ENCODE peak calls at places on chromosomes 7 and 10, in eight cellular contexts. One of them, this sample, is unnamed.

GRCh38 chr10:80924063-80924952 is 386.6 kb downstream of the SH2D4B start:
- DNase-seq in K562: peak; percentile 72
- DNase-seq in HepG2: peak; percentile 33
- DNase-seq in A549: peak; percentile 51
- DNase-seq in HCT116: peak; percentile 21
- DNase-seq in GM12878: no peak
- DNase-seq in GM23338: peak; percentile 83
- DNase-seq in Panc1: no peak
- DNase-seq in this sample: peak; percentile 35

GRCh38 chr7:27553288-27553687 is 109.4 kb downstream of the HIBADH start:
- DNase-seq in A549: no peak
- DNase-seq in GM23338: no peak
- DNase-seq in Panc1: no peak
- DNase-seq in K562: no peak
- DNase-seq in HepG2: no peak
- DNase-seq in GM12878: no peak
- DNase-seq in HCT116: no peak
- DNase-seq in this sample: no peak

GRCh38 chr10:43041422-43042342 is 35.2 kb upstream of the RET start:
- DNase-seq in K562: no peak
- DNase-seq in HCT116: no peak
- DNase-seq in HepG2: no peak
- DNase-seq in GM12878: no peak
- DNase-seq in Panc1: no peak
- DNase-seq in GM23338: no peak
- DNase-seq in A549: no peak
- DNase-seq in this sample: no peak

GRCh38 chr7:107133396-107133795 is 35.4 kb upstream of the HBP1 start:
- DNase-seq in Panc1: no peak
- DNase-seq in GM12878: no peak
- DNase-seq in HCT116: no peak
- DNase-seq in GM23338: no peak
- DNase-seq in K562: no peak
- DNase-seq in A549: no peak
- DNase-seq in HepG2: no peak
- DNase-seq in this sample: no peak

GRCh38 chr10:22429146-22429545 is 83.8 kb downstream of the SPAG6 start:
- DNase-seq in HepG2: no peak
- DNase-seq in HCT116: no peak
- DNase-seq in GM23338: no peak
- DNase-seq in Panc1: no peak
- DNase-seq in A549: no peak
- DNase-seq in GM12878: no peak
- DNase-seq in K562: no peak
- DNase-seq in this sample: no peak

GRCh38 chr10:6796231-6796630 is 216.2 kb upstream of the PRKCQ start:
- DNase-seq in HepG2: no peak
- DNase-seq in A549: no peak
- DNase-seq in K562: no peak
- DNase-seq in GM23338: peak; percentile 47
- DNase-seq in Panc1: no peak
- DNase-seq in GM12878: no peak
- DNase-seq in HCT116: no peak
- DNase-seq in this sample: no peak

GRCh38 chr10:79387466-79387973 is 40.3 kb downstream of the PPIF start:
- DNase-seq in GM23338: no peak
- DNase-seq in GM12878: no peak
- DNase-seq in HCT116: no peak
- DNase-seq in A549: no peak
- DNase-seq in Panc1: no peak
- DNase-seq in K562: no peak
- DNase-seq in HepG2: no peak
- DNase-seq in this sample: no peak

GRCh38 chr7:391411-391951 is 101.5 kb downstream of the FOXL3 start:
- DNase-seq in GM23338: no peak
- DNase-seq in K562: no peak
- DNase-seq in HepG2: no peak
- DNase-seq in Panc1: no peak
- DNase-seq in HCT116: no peak
- DNase-seq in GM12878: no peak
- DNase-seq in A549: no peak
- DNase-seq in this sample: no peak

GRCh38 chr7:136294977-136295376 is 317.8 kb upstream of the MTPN start:
- DNase-seq in GM12878: no peak
- DNase-seq in GM23338: peak; percentile 11
- DNase-seq in K562: peak; percentile 9
- DNase-seq in HepG2: no peak
- DNase-seq in Panc1: no peak
- DNase-seq in A549: no peak
- DNase-seq in HCT116: no peak
- DNase-seq in this sample: no peak

GRCh38 chr7:137488038-137488437 is 144.5 kb upstream of the PTN start:
- DNase-seq in GM12878: no peak
- DNase-seq in HCT116: no peak
- DNase-seq in K562: no peak
- DNase-seq in Panc1: no peak
- DNase-seq in HepG2: no peak
- DNase-seq in A549: no peak
- DNase-seq in GM23338: peak; percentile 34
- DNase-seq in this sample: no peak
- TF ChIP-seq CTCF in GM12878: no peak
- TF ChIP-seq CTCF in HCT116: no peak
- TF ChIP-seq CTCF in K562: no peak
- TF ChIP-seq CTCF in Panc1: no peak
- TF ChIP-seq CTCF in HepG2: no peak
- TF ChIP-seq CTCF in A549: no peak
- TF ChIP-seq CTCF in GM23338: peak; percentile 31
- TF ChIP-seq CTCF in this sample: no peak

GRCh38 chr7:15389073-15389472 is 172.7 kb downstream of the AGMO start:
- DNase-seq in A549: no peak
- DNase-seq in GM12878: no peak
- DNase-seq in GM23338: no peak
- DNase-seq in K562: no peak
- DNase-seq in HepG2: no peak
- DNase-seq in HCT116: no peak
- DNase-seq in Panc1: no peak
- DNase-seq in this sample: no peak
- TF ChIP-seq REST in A549: no peak
- TF ChIP-seq REST in GM12878: no peak
- TF ChIP-seq REST in GM23338: no peak
- TF ChIP-seq REST in K562: no peak
- TF ChIP-seq REST in HepG2: no peak
- TF ChIP-seq REST in HCT116: no peak
- TF ChIP-seq REST in Panc1: no peak
- TF ChIP-seq REST in this sample: no peak

GRCh38 chr7:48101880-48102448 is 12.9 kb downstream of the UPP1 start:
- DNase-seq in K562: peak; percentile 11
- DNase-seq in GM23338: peak; percentile 63
- DNase-seq in Panc1: no peak
- DNase-seq in GM12878: no peak
- DNase-seq in HCT116: no peak
- DNase-seq in A549: no peak
- DNase-seq in HepG2: peak; percentile 29
- DNase-seq in this sample: no peak
- TF ChIP-seq CTCF in K562: peak; percentile 16
- TF ChIP-seq CTCF in GM23338: peak; percentile 75
- TF ChIP-seq CTCF in Panc1: peak; percentile 77
- TF ChIP-seq CTCF in GM12878: no peak
- TF ChIP-seq CTCF in HCT116: peak; percentile 53
- TF ChIP-seq CTCF in A549: peak; percentile 23
- TF ChIP-seq CTCF in HepG2: peak; percentile 61
- TF ChIP-seq CTCF in this sample: no peak

GRCh38 chr10:125127110-125127509 is 33.3 kb downstream of the CTBP2 start:
- DNase-seq in Panc1: no peak
- DNase-seq in A549: no peak
- DNase-seq in HCT116: no peak
- DNase-seq in GM23338: no peak
- DNase-seq in GM12878: no peak
- DNase-seq in K562: no peak
- DNase-seq in HepG2: no peak
- DNase-seq in this sample: no peak
- TF ChIP-seq REST in Panc1: no peak
- TF ChIP-seq REST in A549: no peak
- TF ChIP-seq REST in HCT116: no peak
- TF ChIP-seq REST in GM23338: no peak
- TF ChIP-seq REST in GM12878: no peak
- TF ChIP-seq REST in K562: no peak
- TF ChIP-seq REST in HepG2: no peak
- TF ChIP-seq REST in this sample: no peak

DNA sequence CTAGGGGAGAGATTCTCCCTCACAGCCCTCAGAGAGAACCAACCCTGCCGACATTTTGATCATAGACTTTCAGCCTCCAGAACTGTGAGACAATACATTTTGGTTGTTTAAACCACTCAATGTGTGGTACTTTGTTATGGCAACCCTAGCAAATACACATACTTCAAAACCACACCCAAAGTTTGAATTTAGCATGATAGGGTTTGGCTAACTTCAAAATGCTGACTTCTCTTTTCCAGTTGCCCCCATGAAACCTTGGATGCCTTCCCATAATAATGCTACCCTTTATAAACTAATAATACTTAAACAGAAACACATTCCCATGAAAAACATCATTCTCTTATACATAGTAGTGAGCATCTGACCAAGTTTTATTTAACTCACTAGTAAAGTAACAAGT is 149.7 kb downstream of the DGKI start:
- DNase-seq in HCT116: no peak
- DNase-seq in Panc1: no peak
- DNase-seq in K562: no peak
- DNase-seq in HepG2: no peak
- DNase-seq in A549: no peak
- DNase-seq in GM12878: no peak
- DNase-seq in GM23338: no peak
- DNase-seq in this sample: no peak
- TF ChIP-seq CTCF in HCT116: no peak
- TF ChIP-seq CTCF in Panc1: no peak
- TF ChIP-seq CTCF in K562: no peak
- TF ChIP-seq CTCF in HepG2: no peak
- TF ChIP-seq CTCF in A549: no peak
- TF ChIP-seq CTCF in GM12878: no peak
- TF ChIP-seq CTCF in GM23338: no peak
- TF ChIP-seq CTCF in this sample: no peak

This sample was measured in HL-60.